ENCODE peak calls at places on chromosome 4, in seven cellular contexts. I, V, Q, R, K, T and X are unnamed samples.

GRCh38 chr4:155342142-155342541 is 34.6 kb downstream of the MAP9 start:
- DNase-seq in I (peak; percentile 52), V (no peak), Q (no peak), R (no peak), K (no peak), T (no peak), X (no peak)

GRCh38 chr4:39353478-39354177 is 12.5 kb downstream of the RFC1 start:
- DNase-seq in I (peak; percentile 23), V (no peak), Q (no peak), R (no peak), K (no peak), T (peak; percentile 85), X (no peak)

GRCh38 chr4:176660561-176660960 is 132.2 kb downstream of the VEGFC start:
- DNase-seq in I (peak; percentile 42), V (no peak), Q (no peak), R (no peak), K (no peak), T (no peak), X (no peak)

GRCh38 chr4:2263701-2264321 is 1.9 kb upstream of the MXD4 start:
- DNase-seq in I (no peak), V (peak; percentile 64), Q (no peak), R (no peak), K (no peak), T (no peak), X (peak; percentile 30)

GRCh38 chr4:155908187-155909139 is 5.0 kb downstream of the TDO2 start:
- DNase-seq in I (no peak), V (no peak), Q (no peak), R (no peak), K (no peak), T (no peak), X (no peak)

GRCh38 chr4:42331914-42332368 is 65.3 kb upstream of the SHISA3 start:
- DNase-seq in I (peak; percentile 32), V (peak; percentile 65), Q (no peak), R (no peak), K (peak; percentile 39), T (no peak), X (no peak)

GRCh38 chr4:57139783-57140182 is 29.6 kb upstream of the IGFBP7 start:
- DNase-seq in I (no peak), V (no peak), Q (no peak), R (no peak), K (no peak), T (no peak), X (no peak)

GRCh38 chr4:25484243-25484721 is 107.2 kb downstream of the ANAPC4 start:
- DNase-seq in I (no peak), V (no peak), Q (no peak), R (no peak), K (no peak), T (peak; percentile 5), X (no peak)

GRCh38 chr4:105520819-105521790 is 31.3 kb upstream of the ARHGEF38 start:
- DNase-seq in I (peak; percentile 34), V (no peak), Q (peak; percentile 45), R (peak; percentile 35), K (no peak), T (peak; percentile 15), X (no peak)

GRCh38 chr4:4693258-4693657 is 151.4 kb upstream of the STX18 start:
- DNase-seq in I (no peak), V (no peak), Q (no peak), R (peak; percentile 66), K (no peak), T (peak; percentile 31), X (no peak)

GRCh38 chr4:129064717-129065116 is 28.6 kb downstream of the SCLT1 start:
- DNase-seq in I (no peak), V (no peak), Q (no peak), R (no peak), K (no peak), T (no peak), X (no peak)

GRCh38 chr4:152325831-152326230 is 210.1 kb downstream of the FBXW7 start:
- DNase-seq in I (no peak), V (no peak), Q (no peak), R (no peak), K (no peak), T (no peak), X (no peak)

GRCh38 chr4:53199356-53199755 is 166.5 kb downstream of the SCFD2 start:
- DNase-seq in I (no peak), V (no peak), Q (no peak), R (no peak), K (no peak), T (no peak), X (no peak)

GRCh38 chr4:162010362-162010761 is 153.4 kb downstream of the FSTL5 start:
- DNase-seq in I (no peak), V (no peak), Q (no peak), R (no peak), K (no peak), T (no peak), X (no peak)

GRCh38 chr4:128475597-128475996 is 188.0 kb upstream of the PGRMC2 start:
- DNase-seq in I (no peak), V (no peak), Q (no peak), R (no peak), K (no peak), T (no peak), X (no peak)

GRCh38 chr4:141676087-141676486 is 39.7 kb downstream of the IL15 start:
- DNase-seq in I (no peak), V (no peak), Q (no peak), R (no peak), K (no peak), T (no peak), X (no peak)

GRCh38 chr4:18689308-18689915 is 667.9 kb upstream of the LCORL start:
- DNase-seq in I (peak; percentile 36), V (peak; percentile 74), Q (peak; percentile 68), R (peak; percentile 16), K (peak; percentile 41), T (no peak), X (no peak)

GRCh38 chr4:179344861-179345260 is 1902.6 kb upstream of the AGA start:
- DNase-seq in I (no peak), V (no peak), Q (no peak), R (no peak), K (no peak), T (no peak), X (no peak)

GRCh38 chr4:164357957-164358356 is 396.0 kb upstream of the SMIM31 start:
- DNase-seq in I (no peak), V (no peak), Q (no peak), R (no peak), K (no peak), T (no peak), X (no peak)

GRCh38 chr4:154416183-154416543 is 75.4 kb downstream of the DCHS2 start:
- DNase-seq in I (peak; percentile 6), V (peak; percentile 77), Q (peak; percentile 20), R (peak; percentile 10), K (no peak), T (no peak), X (peak; percentile 24)

GRCh38 chr4:11471613-11472012 is 42.9 kb upstream of the HS3ST1 start:
- DNase-seq in I (no peak), V (peak; percentile 68), Q (peak; percentile 41), R (no peak), K (no peak), T (peak; percentile 39), X (no peak)

GRCh38 chr4:176549161-176549865 is 229.5 kb downstream of the SPCS3 start:
- DNase-seq in I (no peak), V (no peak), Q (no peak), R (no peak), K (no peak), T (no peak), X (no peak)

GRCh38 chr4:98517444-98518021 is 140.9 kb downstream of the TSPAN5 start:
- DNase-seq in I (peak; percentile 51), V (no peak), Q (no peak), R (peak; percentile 46), K (no peak), T (no peak), X (peak; percentile 53)

GRCh38 chr4:95410387-95411005 is 138.3 kb downstream of the UNC5C start:
- DNase-seq in I (no peak), V (no peak), Q (no peak), R (no peak), K (no peak), T (no peak), X (no peak)

GRCh38 chr4:148782284-148782683 is 340.1 kb upstream of the NR3C2 start:
- DNase-seq in I (peak; percentile 1), V (no peak), Q (no peak), R (no peak), K (no peak), T (no peak), X (no peak)
- TF ChIP-seq EP300 in I (no peak), V (no peak), Q (no peak), R (no peak), K (no peak), T (no peak), X (no peak)

GRCh38 chr4:77100234-77100633 is 24.4 kb upstream of the CCNI start:
- DNase-seq in I (no peak), V (no peak), Q (no peak), R (no peak), K (no peak), T (no peak), X (no peak)

GRCh38 chr4:77092832-77093800 is 17.3 kb upstream of the CCNI start:
- DNase-seq in I (no peak), V (no peak), Q (no peak), R (no peak), K (no peak), T (no peak), X (no peak)

GRCh38 chr4:77089880-77090279 is 14.1 kb upstream of the CCNI start:
- DNase-seq in I (no peak), V (no peak), Q (no peak), R (no peak), K (no peak), T (no peak), X (no peak)

DNA sequence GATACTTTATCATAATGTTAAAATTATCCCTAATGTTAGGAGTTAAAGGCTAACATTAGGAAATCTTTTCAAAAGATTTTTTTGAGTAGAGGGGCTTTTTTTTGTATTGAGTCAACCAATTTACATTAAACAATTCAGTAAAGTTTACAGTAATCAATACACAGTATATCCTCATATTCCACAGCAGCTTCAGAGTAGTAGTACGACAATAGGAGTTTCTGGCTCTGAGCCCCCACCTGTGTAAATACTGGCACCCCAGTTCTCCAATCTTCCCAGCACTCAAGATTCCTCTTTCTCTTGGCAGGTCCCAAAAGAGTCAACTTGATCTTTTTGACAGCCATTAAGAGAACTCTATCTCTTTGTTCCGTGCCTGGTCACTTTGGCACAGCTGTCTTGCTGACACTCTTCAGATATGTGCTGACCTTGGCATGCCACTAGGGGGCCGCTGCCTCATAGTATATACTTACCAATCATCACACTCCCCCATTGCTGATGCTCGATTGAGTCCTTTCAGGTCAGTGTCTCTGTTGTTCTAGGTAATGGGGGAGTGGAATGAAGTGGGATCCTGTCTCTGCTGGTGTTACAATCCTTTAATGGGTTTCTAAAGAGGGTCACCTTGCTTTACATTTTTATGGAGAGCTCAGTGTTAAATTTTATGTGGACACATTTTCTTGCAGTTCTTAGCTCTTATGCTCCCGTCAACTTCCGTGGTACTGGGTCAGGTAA is 19.5 kb upstream of the CCNI start:
- DNase-seq in I (peak; percentile 60), V (peak; percentile 86), Q (peak; percentile 84), R (peak; percentile 49), K (peak; percentile 76), T (no peak), X (peak; percentile 47)
- TF ChIP-seq EP300 in I (no peak), V (no peak), Q (no peak), R (no peak), K (peak; percentile 47), T (no peak), X (no peak)

GRCh38 chr4:122826000-122826595 is 533 bp upstream of the FGF2 start:
- DNase-seq in I (no peak), V (no peak), Q (no peak), R (no peak), K (no peak), T (no peak), X (no peak)
- TF ChIP-seq EP300 in I (no peak), V (no peak), Q (no peak), R (no peak), K (no peak), T (no peak), X (no peak)

GRCh38 chr4:71217688-71218087 is 121.1 kb upstream of the SLC4A4 start:
- DNase-seq in I (no peak), V (no peak), Q (no peak), R (no peak), K (no peak), T (no peak), X (no peak)
- TF ChIP-seq EP300 in I (no peak), V (no peak), Q (no peak), R (no peak), K (no peak), T (no peak), X (no peak)